ENCODE peak calls at places on chromosomes 1 and 21, in five cellular contexts. A is A549, M is HFF-Myc, V is kidney epithelial cell, W is dorsolateral prefrontal cortex. I is an unnamed sample.

GRCh38 chr1:27451346-27451745 is 38.6 kb downstream of the WASF2 start:
- DNase-seq in A (no peak), W (no peak), M (no peak), V (no peak), I (no peak)

GRCh38 chr1:226867461-226868054 is 2.9 kb upstream of the PSEN2 start:
- DNase-seq in V (no peak), W (no peak), A (no peak), M (no peak), I (no peak)

GRCh38 chr21:18373631-18374030 is 30.0 kb downstream of the TMPRSS15 start:
- DNase-seq in V (no peak), M (no peak), W (no peak), A (no peak), I (no peak)

GRCh38 chr1:159562680-159563079 is 24.9 kb upstream of the APCS start:
- DNase-seq in W (no peak), V (no peak), A (no peak), M (no peak), I (no peak)

GRCh38 chr1:9166289-9167235 is 37.7 kb upstream of the GPR157 start:
- DNase-seq in A (no peak), V (peak), W (no peak), M (no peak), I (peak)

GRCh38 chr21:44657635-44658183 is at the start of gene KRTAP12-3:
- DNase-seq in V (no peak), M (no peak), A (no peak), W (no peak), I (no peak)

GRCh38 chr1:151579436-151580225 is 32.2 kb upstream of the SNX27 start:
- DNase-seq in M (no peak), V (no peak), A (no peak), W (no peak), I (no peak)

GRCh38 chr1:110111081-110111480 is 1.2 kb upstream of the UBL4B start:
- DNase-seq in W (no peak), V (no peak), A (no peak), M (no peak), I (no peak)

GRCh38 chr1:11157867-11158266 is 31.3 kb upstream of the ANGPTL7 start:
- DNase-seq in V (no peak), W (no peak), M (peak), A (no peak), I (no peak)

GRCh38 chr1:1360511-1361169 is 2.3 kb upstream of the MXRA8 start:
- DNase-seq in M (peak), W (no peak), A (no peak), V (peak), I (peak)

GRCh38 chr1:54290443-54291184 is 90.6 kb downstream of the MRPL37 start:
- DNase-seq in V (no peak), M (no peak), A (no peak), W (no peak), I (no peak)

GRCh38 chr1:54287821-54288220 is 87.9 kb downstream of the MRPL37 start:
- DNase-seq in V (no peak), W (no peak), M (no peak), A (no peak), I (no peak)

GRCh38 chr1:54291276-54292014 is 91.5 kb downstream of the MRPL37 start:
- DNase-seq in M (no peak), A (no peak), V (no peak), W (no peak), I (no peak)

GRCh38 chr1:54289061-54289938 is 89.3 kb downstream of the MRPL37 start:
- DNase-seq in A (no peak), M (no peak), V (no peak), W (no peak), I (no peak)

DNA sequence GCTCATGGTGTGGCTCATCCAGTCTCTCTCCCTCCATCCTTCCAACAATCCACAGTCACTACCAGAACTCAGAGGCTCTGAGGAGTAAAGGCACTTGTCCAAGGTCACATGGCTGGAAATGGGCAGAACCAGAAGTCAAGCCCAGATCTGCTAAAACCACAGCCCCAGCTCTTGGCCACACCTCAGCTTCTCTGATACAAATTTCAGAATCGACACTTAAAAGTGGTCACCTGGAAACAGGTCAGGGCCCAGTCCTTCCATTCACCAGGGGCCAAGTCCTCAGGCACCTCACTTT is 89.9 kb downstream of the MRPL37 start:
- DNase-seq in V (no peak), M (no peak), A (no peak), W (no peak), I (no peak)
- TF ChIP-seq CTCF in V (no peak), M (no peak), A (no peak), W (no peak), I (no peak)

GRCh38 chr1:200740291-200741212 is 1.9 kb downstream of the CAMSAP2 start:
- DNase-seq in W (no peak), M (no peak), A (no peak), V (no peak), I (no peak)

GRCh38 chr1:200739499-200740290 is 1.0 kb downstream of the CAMSAP2 start:
- DNase-seq in A (peak), M (no peak), W (no peak), V (no peak), I (peak)

GRCh38 chr1:200749090-200749489 is 10.4 kb downstream of the CAMSAP2 start:
- DNase-seq in W (peak), V (no peak), A (no peak), M (no peak), I (no peak)

GRCh38 chr1:200741808-200742207 is 3.1 kb downstream of the CAMSAP2 start:
- DNase-seq in V (no peak), A (no peak), W (no peak), M (no peak), I (no peak)

GRCh38 chr1:200744143-200744542 is 5.5 kb downstream of the CAMSAP2 start:
- DNase-seq in A (no peak), M (no peak), V (no peak), W (no peak), I (no peak)
- H3K4me3 ChIP-seq in A (no peak), M (no peak), V (no peak), W (no peak), I (no peak)

GRCh38 chr1:90114521-90115141 is 119.7 kb downstream of the ZNF326 start:
- DNase-seq in A (peak), M (peak), V (peak), W (no peak), I (peak)
- TF ChIP-seq CTCF in A (peak), M (peak), V (peak), W (peak), I (peak)

DNA sequence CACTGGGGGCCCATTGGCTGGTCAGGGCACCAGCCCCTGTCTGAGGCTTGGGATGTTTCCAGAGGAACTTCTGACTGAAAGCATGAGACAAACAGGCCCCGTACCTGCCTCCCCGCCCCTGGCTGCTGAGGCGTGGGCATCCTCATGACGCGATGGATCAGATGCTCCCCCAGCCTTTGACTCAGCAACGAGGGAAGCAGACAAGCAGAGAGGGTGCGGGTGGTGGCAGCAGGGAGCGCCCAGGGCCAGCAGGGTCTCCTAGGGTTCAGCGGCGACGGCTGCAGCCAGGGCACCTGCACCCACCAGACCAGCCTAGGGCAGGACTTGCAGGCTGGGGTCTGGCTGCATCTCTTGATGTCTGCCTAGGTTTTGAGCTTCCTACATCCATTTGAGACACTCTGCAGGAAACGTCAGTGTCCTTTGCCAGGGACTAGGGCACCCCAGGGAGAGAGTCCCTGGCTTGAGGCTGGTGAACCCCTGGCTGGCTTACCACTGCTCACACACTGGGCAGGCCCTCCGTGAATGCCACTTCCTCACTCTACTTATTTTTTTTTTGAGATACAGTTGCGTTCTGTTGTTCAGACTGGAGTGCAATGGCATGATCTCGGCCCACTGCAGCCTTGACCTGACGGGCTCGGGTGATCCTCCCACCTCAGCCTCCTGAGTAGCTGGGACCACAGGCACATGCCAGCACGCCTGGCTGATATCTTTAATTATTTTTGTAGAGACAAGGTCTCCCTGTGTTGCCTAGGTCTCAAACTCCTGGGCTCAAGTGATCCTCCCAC is 63.3 kb downstream of the DHRS3 start:
- DNase-seq in A (no peak), W (no peak), V (no peak), M (no peak), I (no peak)
- H3K4me3 ChIP-seq in A (no peak), W (no peak), V (no peak), M (no peak), I (no peak)

DNA sequence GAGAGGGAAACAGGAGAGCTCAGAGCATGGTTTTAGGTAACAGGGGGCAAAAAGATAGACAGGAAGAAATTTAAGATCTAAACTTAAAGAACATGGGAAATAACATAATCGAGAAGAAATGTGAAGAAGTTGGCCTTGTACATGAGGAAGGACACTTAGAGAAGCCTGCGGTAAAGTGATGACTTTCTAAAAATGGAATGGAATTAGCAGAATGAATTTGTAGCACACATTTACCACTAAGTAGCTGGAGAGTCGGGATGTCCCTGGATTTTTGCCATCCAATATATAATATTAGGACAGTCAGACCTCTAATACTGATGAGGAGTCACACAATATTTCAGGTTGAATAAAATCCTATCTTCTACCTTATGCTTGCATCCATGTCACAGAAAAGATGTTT is 77.7 kb upstream of the C1orf87 start:
- DNase-seq in W (no peak), V (no peak), A (no peak), M (no peak), I (no peak)
- TF ChIP-seq CTCF in W (no peak), V (no peak), A (no peak), M (no peak), I (no peak)

GRCh38 chr1:18232052-18232451 is 124.5 kb downstream of the IGSF21 start:
- DNase-seq in W (no peak), M (no peak), A (no peak), V (no peak), I (no peak)

GRCh38 chr1:18233176-18233864 is 125.7 kb downstream of the IGSF21 start:
- DNase-seq in M (no peak), V (no peak), A (no peak), W (no peak), I (no peak)

GRCh38 chr1:18238190-18238589 is 130.6 kb downstream of the IGSF21 start:
- DNase-seq in V (no peak), A (no peak), M (no peak), W (no peak), I (no peak)

GRCh38 chr1:18230840-18231239 is 123.2 kb downstream of the IGSF21 start:
- DNase-seq in V (no peak), W (peak), M (no peak), A (no peak), I (no peak)

GRCh38 chr1:18234790-18235242 is 127.2 kb downstream of the IGSF21 start:
- DNase-seq in W (peak), M (peak), A (peak), V (no peak), I (no peak)
- H3K4me3 ChIP-seq in W (no peak), M (no peak), A (no peak), V (no peak), I (no peak)

DNA sequence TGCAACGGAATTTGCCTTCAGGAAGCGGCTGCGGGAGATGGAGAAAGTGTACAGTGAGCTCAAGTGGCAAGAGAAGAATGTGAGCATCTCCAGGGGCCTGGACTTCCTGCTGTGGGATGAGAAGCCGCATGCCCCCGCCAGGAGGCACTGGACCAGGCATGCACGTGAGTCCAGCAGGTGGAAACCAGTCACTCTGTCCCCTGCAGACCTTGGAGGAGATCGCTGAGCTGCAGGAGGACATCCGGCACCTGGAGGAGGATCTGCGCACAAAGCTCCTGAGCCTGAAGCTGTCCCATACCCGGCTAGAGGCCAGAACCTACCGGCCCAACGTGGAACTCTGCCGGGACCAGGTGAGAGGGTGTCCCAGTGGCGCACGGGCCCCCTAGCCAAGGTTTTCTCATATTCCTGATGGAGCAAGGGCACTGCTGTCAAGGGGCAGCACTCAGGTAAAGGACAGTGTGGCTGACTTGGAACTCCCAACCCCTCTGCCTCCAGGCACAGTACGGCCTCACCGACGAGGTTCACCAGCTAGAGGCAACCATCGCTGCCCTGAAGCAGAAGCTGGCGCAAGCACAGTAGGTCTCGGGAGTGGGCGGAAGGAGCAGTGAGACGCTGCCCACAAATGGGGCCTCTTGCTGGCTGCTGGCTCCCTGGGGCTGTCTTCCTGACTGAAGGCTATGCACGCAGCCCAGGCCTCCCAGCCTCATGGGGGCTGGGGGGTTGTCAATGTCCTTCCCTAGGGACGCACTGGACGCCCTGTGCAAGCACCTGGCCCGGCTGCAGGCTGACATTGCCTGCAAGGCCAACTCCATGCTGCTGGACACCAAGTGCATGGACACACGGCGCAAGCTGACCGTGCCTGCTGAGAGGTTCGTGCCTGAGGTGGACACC is 1.2 kb upstream of the ADPRS start:
- DNase-seq in M (no peak), V (no peak), W (no peak), A (no peak), I (no peak)
- TF ChIP-seq CTCF in M (no peak), V (no peak), W (no peak), A (no peak), I (no peak)

DNA sequence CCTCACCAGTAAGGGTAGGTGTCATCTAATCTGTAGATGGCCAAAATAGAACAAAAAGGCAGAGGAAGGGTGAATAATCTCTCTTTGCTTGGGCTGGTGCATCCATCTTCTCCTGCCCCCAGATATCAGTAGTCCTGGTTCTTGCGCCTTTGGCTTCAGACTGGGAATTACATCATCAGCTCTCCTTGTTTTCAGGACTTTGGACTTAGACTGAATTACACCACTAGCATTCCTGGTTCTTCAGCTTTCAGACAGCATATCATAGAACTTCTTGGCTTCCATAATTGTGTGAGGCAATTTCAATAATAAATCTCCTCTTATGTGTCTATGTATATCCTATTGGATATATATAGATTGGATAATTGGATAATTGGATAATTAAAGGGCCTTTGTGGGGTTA is 403.0 kb upstream of the USP24 start:
- DNase-seq in M (no peak), A (no peak), W (no peak), V (no peak), I (no peak)
- H3K4me3 ChIP-seq in M (no peak), A (no peak), W (no peak), V (no peak), I (no peak)

DNA sequence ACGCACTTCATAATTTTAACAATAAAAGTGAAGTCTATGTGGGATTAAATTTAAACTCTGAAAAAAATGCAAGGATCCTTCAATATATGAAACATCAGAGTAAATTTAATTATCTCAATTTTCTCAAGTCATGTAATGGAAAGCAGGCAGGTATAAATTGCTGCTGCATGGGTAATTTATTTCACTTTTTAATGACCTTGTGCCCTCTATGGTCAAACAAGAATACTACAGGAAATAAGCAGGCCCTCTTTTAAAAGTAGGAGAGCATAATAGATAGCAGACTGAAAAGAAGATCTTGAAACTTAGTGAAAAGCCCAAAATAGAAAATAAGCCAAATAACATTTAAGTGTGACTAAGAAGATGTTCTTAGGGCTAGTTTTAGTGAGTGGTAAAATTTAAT is 22.9 kb downstream of the BCAS2 start:
- DNase-seq in M (no peak), W (no peak), V (no peak), A (peak), I (no peak)
- TF ChIP-seq CTCF in M (no peak), W (peak), V (no peak), A (peak), I (no peak)